ENCODE peak calls at places on chromosomes 5 and 9, in ten cellular contexts. One of them, this sample, is unnamed.

GRCh38 chr9:114746591-114746990 is 59.2 kb downstream of the TNFSF15 start:
- DNase-seq in mesothelial cell of epicardium: no peak
- DNase-seq in IMR-90: no peak
- DNase-seq in Peyer's patch: no peak
- DNase-seq in AG09319: peak; percentile 62
- DNase-seq in tibial nerve: no peak
- DNase-seq in heart left ventricle: no peak
- DNase-seq in HFFc6: no peak
- DNase-seq in HFF-Myc: peak; percentile 30
- DNase-seq in MCF 10A: no peak
- DNase-seq in this sample: no peak

GRCh38 chr5:177469061-177469628 is 4.3 kb downstream of the DBN1 start:
- DNase-seq in mesothelial cell of epicardium: no peak
- DNase-seq in IMR-90: no peak
- DNase-seq in Peyer's patch: no peak
- DNase-seq in AG09319: no peak
- DNase-seq in tibial nerve: no peak
- DNase-seq in heart left ventricle: peak; percentile 79
- DNase-seq in HFFc6: peak; percentile 58
- DNase-seq in HFF-Myc: no peak
- DNase-seq in MCF 10A: no peak
- DNase-seq in this sample: no peak

GRCh38 chr9:126723807-126724172 is 81.0 kb upstream of the ZBTB43 start:
- DNase-seq in mesothelial cell of epicardium: no peak
- DNase-seq in IMR-90: no peak
- DNase-seq in Peyer's patch: no peak
- DNase-seq in AG09319: no peak
- DNase-seq in tibial nerve: peak; percentile 3
- DNase-seq in heart left ventricle: no peak
- DNase-seq in HFFc6: no peak
- DNase-seq in HFF-Myc: no peak
- DNase-seq in MCF 10A: no peak
- DNase-seq in this sample: no peak

GRCh38 chr9:96585426-96585825 is 34.2 kb downstream of the CDC14B start:
- DNase-seq in mesothelial cell of epicardium: no peak
- DNase-seq in IMR-90: no peak
- DNase-seq in Peyer's patch: no peak
- DNase-seq in AG09319: no peak
- DNase-seq in tibial nerve: no peak
- DNase-seq in heart left ventricle: no peak
- DNase-seq in HFFc6: no peak
- DNase-seq in HFF-Myc: no peak
- DNase-seq in MCF 10A: no peak
- DNase-seq in this sample: no peak

GRCh38 chr9:110947645-110948044 is 90.6 kb downstream of the LPAR1 start:
- DNase-seq in mesothelial cell of epicardium: no peak
- DNase-seq in IMR-90: no peak
- DNase-seq in Peyer's patch: no peak
- DNase-seq in AG09319: no peak
- DNase-seq in tibial nerve: no peak
- DNase-seq in heart left ventricle: no peak
- DNase-seq in HFFc6: no peak
- DNase-seq in HFF-Myc: no peak
- DNase-seq in MCF 10A: no peak
- DNase-seq in this sample: no peak

GRCh38 chr9:14846871-14847311 is 63.3 kb downstream of the FREM1 start:
- DNase-seq in mesothelial cell of epicardium: no peak
- DNase-seq in IMR-90: peak; percentile 17
- DNase-seq in Peyer's patch: peak; percentile 68
- DNase-seq in AG09319: peak; percentile 1
- DNase-seq in tibial nerve: peak; percentile 20
- DNase-seq in heart left ventricle: peak; percentile 57
- DNase-seq in HFFc6: peak; percentile 4
- DNase-seq in HFF-Myc: peak; percentile 15
- DNase-seq in MCF 10A: peak; percentile 66
- DNase-seq in this sample: peak; percentile 33

GRCh38 chr5:112895682-112896081 is 26.3 kb downstream of the REEP5 start:
- DNase-seq in mesothelial cell of epicardium: no peak
- DNase-seq in IMR-90: no peak
- DNase-seq in Peyer's patch: no peak
- DNase-seq in AG09319: no peak
- DNase-seq in tibial nerve: no peak
- DNase-seq in heart left ventricle: peak; percentile 44
- DNase-seq in HFFc6: no peak
- DNase-seq in HFF-Myc: no peak
- DNase-seq in MCF 10A: no peak
- DNase-seq in this sample: no peak

GRCh38 chr5:1882337-1883119 is at the start of gene IRX4:
- DNase-seq in mesothelial cell of epicardium: no peak
- DNase-seq in IMR-90: peak; percentile 20
- DNase-seq in Peyer's patch: no peak
- DNase-seq in AG09319: no peak
- DNase-seq in tibial nerve: no peak
- DNase-seq in heart left ventricle: no peak
- DNase-seq in HFFc6: no peak
- DNase-seq in HFF-Myc: no peak
- DNase-seq in MCF 10A: peak; percentile 57
- DNase-seq in this sample: no peak

DNA sequence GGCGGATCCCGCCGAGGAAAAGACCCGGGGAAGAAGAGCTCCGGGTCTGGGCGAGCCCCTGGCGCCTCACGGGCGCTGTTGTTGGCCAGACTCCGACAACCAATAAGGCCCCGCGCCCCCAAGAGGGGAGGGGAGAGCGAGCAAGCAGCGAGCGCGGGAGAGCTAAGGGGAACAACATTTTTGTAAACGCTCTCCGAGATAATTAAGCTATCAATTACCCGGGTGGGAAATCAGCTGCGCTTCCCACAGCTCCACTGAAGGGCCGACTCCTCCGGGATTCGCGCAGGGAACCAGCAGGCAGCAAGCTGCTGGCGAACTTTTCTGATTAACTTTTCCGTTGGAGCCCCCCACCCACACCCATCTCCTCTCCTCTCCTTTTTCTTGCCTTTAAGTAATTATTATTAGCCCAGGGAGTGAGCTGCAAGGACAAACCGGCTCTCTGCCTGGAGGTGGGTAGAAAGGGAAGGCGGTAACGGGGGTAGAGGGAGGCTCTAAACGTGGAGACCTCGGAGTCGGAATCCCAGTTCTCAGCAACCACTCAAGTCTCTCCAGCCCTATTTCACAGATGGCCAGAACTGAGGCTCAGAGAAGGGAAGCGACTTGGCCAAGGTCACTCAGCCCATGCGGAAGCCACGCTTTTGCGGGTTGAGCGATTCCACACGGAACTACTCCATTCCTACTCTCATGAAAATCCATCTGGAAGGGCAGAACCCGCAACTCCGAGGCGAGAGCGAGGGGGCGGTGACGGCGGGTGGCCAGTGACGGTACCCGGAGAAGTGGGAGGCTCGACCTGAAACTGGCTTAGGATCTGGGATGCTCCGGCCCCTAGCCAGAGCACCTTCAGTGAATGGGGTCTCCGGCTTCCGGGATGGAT is 1.3 kb downstream of the ASTN2 start:
- DNase-seq in mesothelial cell of epicardium: no peak
- DNase-seq in IMR-90: no peak
- DNase-seq in Peyer's patch: no peak
- DNase-seq in AG09319: no peak
- DNase-seq in tibial nerve: no peak
- DNase-seq in heart left ventricle: no peak
- DNase-seq in HFFc6: no peak
- DNase-seq in HFF-Myc: no peak
- DNase-seq in MCF 10A: no peak
- DNase-seq in this sample: peak; percentile 32
- TF ChIP-seq CTCF in mesothelial cell of epicardium: no peak
- TF ChIP-seq CTCF in IMR-90: no peak
- TF ChIP-seq CTCF in Peyer's patch: no peak
- TF ChIP-seq CTCF in AG09319: no peak
- TF ChIP-seq CTCF in tibial nerve: no peak
- TF ChIP-seq CTCF in heart left ventricle: no peak
- TF ChIP-seq CTCF in HFFc6: no peak
- TF ChIP-seq CTCF in HFF-Myc: no peak
- TF ChIP-seq CTCF in MCF 10A: no peak
- TF ChIP-seq CTCF in this sample: peak; percentile 3

GRCh38 chr5:111226556-111226955 is 2.4 kb downstream of the CAMK4 start:
- DNase-seq in mesothelial cell of epicardium: no peak
- DNase-seq in IMR-90: no peak
- DNase-seq in Peyer's patch: no peak
- DNase-seq in AG09319: no peak
- DNase-seq in tibial nerve: no peak
- DNase-seq in heart left ventricle: no peak
- DNase-seq in HFFc6: no peak
- DNase-seq in HFF-Myc: no peak
- DNase-seq in MCF 10A: no peak
- DNase-seq in this sample: no peak

GRCh38 chr5:111224561-111224989 is 391 bp downstream of the CAMK4 start:
- DNase-seq in mesothelial cell of epicardium: no peak
- DNase-seq in IMR-90: peak; percentile 7
- DNase-seq in Peyer's patch: no peak
- DNase-seq in AG09319: no peak
- DNase-seq in tibial nerve: no peak
- DNase-seq in heart left ventricle: peak; percentile 14
- DNase-seq in HFFc6: no peak
- DNase-seq in HFF-Myc: no peak
- DNase-seq in MCF 10A: no peak
- DNase-seq in this sample: no peak

GRCh38 chr5:111225926-111226325 is 1.7 kb downstream of the CAMK4 start:
- DNase-seq in mesothelial cell of epicardium: no peak
- DNase-seq in IMR-90: no peak
- DNase-seq in Peyer's patch: no peak
- DNase-seq in AG09319: no peak
- DNase-seq in tibial nerve: no peak
- DNase-seq in heart left ventricle: no peak
- DNase-seq in HFFc6: no peak
- DNase-seq in HFF-Myc: no peak
- DNase-seq in MCF 10A: no peak
- DNase-seq in this sample: no peak

GRCh38 chr5:111223086-111223789 is 946 bp upstream of the CAMK4 start:
- DNase-seq in mesothelial cell of epicardium: no peak
- DNase-seq in IMR-90: no peak
- DNase-seq in Peyer's patch: no peak
- DNase-seq in AG09319: no peak
- DNase-seq in tibial nerve: no peak
- DNase-seq in heart left ventricle: no peak
- DNase-seq in HFFc6: no peak
- DNase-seq in HFF-Myc: no peak
- DNase-seq in MCF 10A: peak; percentile 8
- DNase-seq in this sample: no peak

GRCh38 chr5:111223790-111224560 is at the start of gene CAMK4:
- DNase-seq in mesothelial cell of epicardium: peak; percentile 70
- DNase-seq in IMR-90: peak; percentile 73
- DNase-seq in Peyer's patch: peak; percentile 67
- DNase-seq in AG09319: peak; percentile 39
- DNase-seq in tibial nerve: peak; percentile 26
- DNase-seq in heart left ventricle: peak; percentile 58
- DNase-seq in HFFc6: peak; percentile 57
- DNase-seq in HFF-Myc: peak; percentile 22
- DNase-seq in MCF 10A: peak; percentile 48
- DNase-seq in this sample: peak; percentile 43
- TF ChIP-seq CTCF in mesothelial cell of epicardium: no peak
- TF ChIP-seq CTCF in IMR-90: peak; percentile 22
- TF ChIP-seq CTCF in Peyer's patch: no peak
- TF ChIP-seq CTCF in AG09319: peak; percentile 23
- TF ChIP-seq CTCF in tibial nerve: no peak
- TF ChIP-seq CTCF in heart left ventricle: no peak
- TF ChIP-seq CTCF in HFFc6: peak; percentile 33
- TF ChIP-seq CTCF in HFF-Myc: peak; percentile 9
- TF ChIP-seq CTCF in MCF 10A: no peak
- TF ChIP-seq CTCF in this sample: no peak

GRCh38 chr9:1722404-1722803 is 292.7 kb upstream of the SMARCA2 start:
- DNase-seq in mesothelial cell of epicardium: no peak
- DNase-seq in IMR-90: no peak
- DNase-seq in Peyer's patch: no peak
- DNase-seq in AG09319: no peak
- DNase-seq in tibial nerve: no peak
- DNase-seq in heart left ventricle: no peak
- DNase-seq in HFFc6: no peak
- DNase-seq in HFF-Myc: no peak
- DNase-seq in MCF 10A: peak; percentile 13
- DNase-seq in this sample: no peak

GRCh38 chr9:1721219-1721618 is 293.9 kb upstream of the SMARCA2 start:
- DNase-seq in mesothelial cell of epicardium: no peak
- DNase-seq in IMR-90: no peak
- DNase-seq in Peyer's patch: no peak
- DNase-seq in AG09319: no peak
- DNase-seq in tibial nerve: no peak
- DNase-seq in heart left ventricle: no peak
- DNase-seq in HFFc6: no peak
- DNase-seq in HFF-Myc: no peak
- DNase-seq in MCF 10A: no peak
- DNase-seq in this sample: no peak

GRCh38 chr9:1723616-1724015 is 291.5 kb upstream of the SMARCA2 start:
- DNase-seq in mesothelial cell of epicardium: no peak
- DNase-seq in IMR-90: no peak
- DNase-seq in Peyer's patch: no peak
- DNase-seq in AG09319: no peak
- DNase-seq in tibial nerve: no peak
- DNase-seq in heart left ventricle: no peak
- DNase-seq in HFFc6: no peak
- DNase-seq in HFF-Myc: no peak
- DNase-seq in MCF 10A: no peak
- DNase-seq in this sample: no peak

GRCh38 chr9:1712861-1713260 is 302.3 kb upstream of the SMARCA2 start:
- DNase-seq in mesothelial cell of epicardium: no peak
- DNase-seq in IMR-90: no peak
- DNase-seq in Peyer's patch: no peak
- DNase-seq in AG09319: no peak
- DNase-seq in tibial nerve: no peak
- DNase-seq in heart left ventricle: no peak
- DNase-seq in HFFc6: no peak
- DNase-seq in HFF-Myc: no peak
- DNase-seq in MCF 10A: no peak
- DNase-seq in this sample: no peak

DNA sequence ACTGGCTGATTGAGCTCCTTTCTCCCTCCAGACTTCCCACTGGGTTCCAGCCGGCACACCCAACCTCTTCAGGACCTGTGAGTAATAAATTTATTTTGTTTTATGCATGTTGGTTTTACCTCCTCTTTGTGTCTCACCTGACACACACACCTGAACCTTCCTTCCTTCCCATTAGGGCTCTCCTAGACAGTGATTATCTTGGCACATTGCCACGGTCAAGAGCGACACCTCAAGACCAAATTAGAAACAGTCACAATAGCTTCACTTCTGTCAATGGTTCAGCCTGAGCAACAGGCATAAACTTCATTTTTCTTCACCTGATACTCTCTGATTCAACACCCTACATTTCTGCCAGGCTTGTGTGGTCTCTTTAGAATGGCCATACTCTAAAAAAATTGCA is 296.3 kb upstream of the SMARCA2 start:
- DNase-seq in mesothelial cell of epicardium: no peak
- DNase-seq in IMR-90: no peak
- DNase-seq in Peyer's patch: no peak
- DNase-seq in AG09319: no peak
- DNase-seq in tibial nerve: no peak
- DNase-seq in heart left ventricle: no peak
- DNase-seq in HFFc6: no peak
- DNase-seq in HFF-Myc: no peak
- DNase-seq in MCF 10A: peak; percentile 16
- DNase-seq in this sample: no peak
- TF ChIP-seq CTCF in mesothelial cell of epicardium: no peak
- TF ChIP-seq CTCF in IMR-90: no peak
- TF ChIP-seq CTCF in Peyer's patch: no peak
- TF ChIP-seq CTCF in AG09319: no peak
- TF ChIP-seq CTCF in tibial nerve: no peak
- TF ChIP-seq CTCF in heart left ventricle: no peak
- TF ChIP-seq CTCF in HFFc6: no peak
- TF ChIP-seq CTCF in HFF-Myc: no peak
- TF ChIP-seq CTCF in MCF 10A: no peak
- TF ChIP-seq CTCF in this sample: no peak

GRCh38 chr5:149827501-149827990 is 97.4 kb downstream of the PPARGC1B start:
- DNase-seq in mesothelial cell of epicardium: no peak
- DNase-seq in IMR-90: no peak
- DNase-seq in Peyer's patch: no peak
- DNase-seq in AG09319: no peak
- DNase-seq in tibial nerve: no peak
- DNase-seq in heart left ventricle: no peak
- DNase-seq in HFFc6: no peak
- DNase-seq in HFF-Myc: no peak
- DNase-seq in MCF 10A: no peak
- DNase-seq in this sample: no peak

GRCh38 chr5:149830579-149830978 is 100.5 kb downstream of the PPARGC1B start:
- DNase-seq in mesothelial cell of epicardium: no peak
- DNase-seq in IMR-90: no peak
- DNase-seq in Peyer's patch: no peak
- DNase-seq in AG09319: no peak
- DNase-seq in tibial nerve: no peak
- DNase-seq in heart left ventricle: no peak
- DNase-seq in HFFc6: no peak
- DNase-seq in HFF-Myc: no peak
- DNase-seq in MCF 10A: no peak
- DNase-seq in this sample: no peak

GRCh38 chr5:149828161-149829011 is 98.3 kb downstream of the PPARGC1B start:
- DNase-seq in mesothelial cell of epicardium: peak; percentile 74
- DNase-seq in IMR-90: peak; percentile 91
- DNase-seq in Peyer's patch: peak; percentile 89
- DNase-seq in AG09319: peak; percentile 82
- DNase-seq in tibial nerve: peak; percentile 94
- DNase-seq in heart left ventricle: peak; percentile 90
- DNase-seq in HFFc6: peak; percentile 80
- DNase-seq in HFF-Myc: peak; percentile 81
- DNase-seq in MCF 10A: peak; percentile 99
- DNase-seq in this sample: peak; percentile 91

GRCh38 chr5:149831492-149831891 is 101.4 kb downstream of the PPARGC1B start:
- DNase-seq in mesothelial cell of epicardium: no peak
- DNase-seq in IMR-90: peak; percentile 37
- DNase-seq in Peyer's patch: no peak
- DNase-seq in AG09319: no peak
- DNase-seq in tibial nerve: no peak
- DNase-seq in heart left ventricle: no peak
- DNase-seq in HFFc6: no peak
- DNase-seq in HFF-Myc: no peak
- DNase-seq in MCF 10A: peak; percentile 74
- DNase-seq in this sample: no peak

GRCh38 chr5:149829954-149830353 is 99.8 kb downstream of the PPARGC1B start:
- DNase-seq in mesothelial cell of epicardium: no peak
- DNase-seq in IMR-90: no peak
- DNase-seq in Peyer's patch: no peak
- DNase-seq in AG09319: no peak
- DNase-seq in tibial nerve: no peak
- DNase-seq in heart left ventricle: no peak
- DNase-seq in HFFc6: no peak
- DNase-seq in HFF-Myc: no peak
- DNase-seq in MCF 10A: peak; percentile 26
- DNase-seq in this sample: no peak
- TF ChIP-seq CTCF in mesothelial cell of epicardium: no peak
- TF ChIP-seq CTCF in IMR-90: peak; percentile 11
- TF ChIP-seq CTCF in Peyer's patch: no peak
- TF ChIP-seq CTCF in AG09319: peak; percentile 5
- TF ChIP-seq CTCF in tibial nerve: no peak
- TF ChIP-seq CTCF in heart left ventricle: no peak
- TF ChIP-seq CTCF in HFFc6: peak; percentile 46
- TF ChIP-seq CTCF in HFF-Myc: peak; percentile 9
- TF ChIP-seq CTCF in MCF 10A: no peak
- TF ChIP-seq CTCF in this sample: peak; percentile 25

This sample was measured in D721Med.